ENCODE peak calls at places on chromosomes 5 and 9, in nine cellular contexts. X is IMR-90, D is gastrocnemius medialis, W is choroid plexus epithelial cell, E is heart right ventricle, N is left lung, T is pancreas, R is endothelial cell of umbilical vein, M is foreskin fibroblast. V is an unnamed sample.

GRCh38 chr9:134625361-134626140 is 16.1 kb upstream of the COL5A1 start:
- DNase-seq in X (peak; percentile 50), D (no peak), W (peak; percentile 94), E (no peak), N (peak; percentile 22), T (no peak), R (peak; percentile 46), M (no peak), V (peak; percentile 51)

GRCh38 chr5:34655354-34655991 is 655 bp upstream of the RAI14 start:
- DNase-seq in X (peak; percentile 90), D (peak; percentile 9), W (peak; percentile 93), E (peak; percentile 38), N (no peak), T (peak; percentile 62), R (peak; percentile 85), M (peak; percentile 82), V (peak; percentile 79)

GRCh38 chr9:31323726-31324444 is 1060.6 kb upstream of the ACO1 start:
- DNase-seq in X (no peak), D (no peak), W (peak; percentile 49), E (no peak), N (no peak), T (no peak), R (no peak), M (no peak), V (no peak)

GRCh38 chr5:66010476-66010875 is 84.1 kb downstream of the ERBIN start:
- DNase-seq in X (peak; percentile 39), D (no peak), W (peak; percentile 26), E (no peak), N (no peak), T (no peak), R (no peak), M (peak; percentile 1), V (no peak)

GRCh38 chr9:121201045-121201737 is 478 bp downstream of the RAB14 start:
- DNase-seq in X (no peak), D (peak; percentile 6), W (no peak), E (no peak), N (peak; percentile 40), T (peak; percentile 40), R (peak; percentile 29), M (no peak), V (no peak)

GRCh38 chr9:126499005-126499910 is 114.5 kb upstream of the LMX1B start:
- DNase-seq in X (peak; percentile 17), D (no peak), W (peak; percentile 48), E (peak; percentile 29), N (no peak), T (no peak), R (peak; percentile 48), M (peak; percentile 28), V (peak; percentile 43)

GRCh38 chr9:90909225-90909624 is 107.6 kb downstream of the SYK start:
- DNase-seq in X (no peak), D (no peak), W (no peak), E (no peak), N (no peak), T (no peak), R (no peak), M (no peak), V (no peak)

GRCh38 chr5:154712518-154713437 is 42.4 kb upstream of the LARP1 start:
- DNase-seq in X (no peak), D (no peak), W (no peak), E (no peak), N (peak; percentile 80), T (peak; percentile 91), R (no peak), M (no peak), V (no peak)

GRCh38 chr9:22682536-22683392 is 236.1 kb downstream of the DMRTA1 start:
- DNase-seq in X (peak; percentile 89), D (peak; percentile 46), W (peak; percentile 6), E (no peak), N (no peak), T (no peak), R (no peak), M (no peak), V (peak; percentile 78)

GRCh38 chr5:10489810-10490426 is 48.2 kb downstream of the ROPN1L start:
- DNase-seq in X (peak; percentile 31), D (no peak), W (peak; percentile 35), E (no peak), N (no peak), T (no peak), R (peak; percentile 46), M (no peak), V (peak; percentile 49)

GRCh38 chr5:115460476-115460875 is 84.1 kb downstream of the FEM1C start:
- DNase-seq in X (peak; percentile 92), D (peak; percentile 62), W (peak; percentile 63), E (peak; percentile 81), N (peak; percentile 87), T (no peak), R (peak; percentile 91), M (peak; percentile 98), V (peak; percentile 86)

GRCh38 chr5:176658007-176658599 is 10.8 kb downstream of the TSPAN17 start:
- DNase-seq in X (peak; percentile 62), D (no peak), W (peak; percentile 80), E (peak; percentile 51), N (peak; percentile 64), T (no peak), R (peak; percentile 40), M (peak; percentile 62), V (peak; percentile 74)

GRCh38 chr9:16112116-16112515 is 559.3 kb downstream of the CCDC171 start:
- DNase-seq in X (no peak), D (no peak), W (no peak), E (no peak), N (no peak), T (no peak), R (no peak), M (no peak), V (no peak)

GRCh38 chr5:87020099-87020934 is 247.4 kb upstream of the RASA1 start:
- DNase-seq in X (peak; percentile 16), D (peak; percentile 7), W (peak; percentile 43), E (peak; percentile 53), N (peak; percentile 57), T (peak; percentile 29), R (no peak), M (peak; percentile 3), V (peak; percentile 12)

GRCh38 chr9:132806723-132807421 is 71.2 kb downstream of the AK8 start:
- DNase-seq in X (no peak), D (no peak), W (peak; percentile 8), E (no peak), N (no peak), T (no peak), R (no peak), M (no peak), V (no peak)

GRCh38 chr9:92658611-92659010 is 11.3 kb downstream of the IPPK start:
- DNase-seq in X (no peak), D (no peak), W (no peak), E (no peak), N (no peak), T (no peak), R (no peak), M (no peak), V (no peak)

GRCh38 chr5:14299666-14300065 is 156.5 kb downstream of the TRIO start:
- DNase-seq in X (no peak), D (no peak), W (peak; percentile 26), E (no peak), N (no peak), T (no peak), R (no peak), M (no peak), V (no peak)

GRCh38 chr5:55564716-55565115 is 30.0 kb upstream of the PLPP1 start:
- DNase-seq in X (no peak), D (no peak), W (peak; percentile 12), E (no peak), N (no peak), T (no peak), R (no peak), M (no peak), V (no peak)

GRCh38 chr9:91181541-91181940 is 180.2 kb downstream of the AUH start:
- DNase-seq in X (no peak), D (no peak), W (no peak), E (no peak), N (no peak), T (no peak), R (no peak), M (no peak), V (no peak)

GRCh38 chr5:88886756-88887741 is 4.1 kb upstream of the MEF2C start:
- DNase-seq in X (no peak), D (no peak), W (no peak), E (no peak), N (no peak), T (no peak), R (no peak), M (no peak), V (peak; percentile 16)
- H3K4me3 ChIP-seq in X (no peak overlapping the region), D (peak overlapping the region; percentile 81), W (no peak overlapping the region), E (peak overlapping the region; percentile 17), N (no peak overlapping the region), T (no peak overlapping the region), R (no peak overlapping the region), M (no peak overlapping the region), V (no peak overlapping the region)

DNA sequence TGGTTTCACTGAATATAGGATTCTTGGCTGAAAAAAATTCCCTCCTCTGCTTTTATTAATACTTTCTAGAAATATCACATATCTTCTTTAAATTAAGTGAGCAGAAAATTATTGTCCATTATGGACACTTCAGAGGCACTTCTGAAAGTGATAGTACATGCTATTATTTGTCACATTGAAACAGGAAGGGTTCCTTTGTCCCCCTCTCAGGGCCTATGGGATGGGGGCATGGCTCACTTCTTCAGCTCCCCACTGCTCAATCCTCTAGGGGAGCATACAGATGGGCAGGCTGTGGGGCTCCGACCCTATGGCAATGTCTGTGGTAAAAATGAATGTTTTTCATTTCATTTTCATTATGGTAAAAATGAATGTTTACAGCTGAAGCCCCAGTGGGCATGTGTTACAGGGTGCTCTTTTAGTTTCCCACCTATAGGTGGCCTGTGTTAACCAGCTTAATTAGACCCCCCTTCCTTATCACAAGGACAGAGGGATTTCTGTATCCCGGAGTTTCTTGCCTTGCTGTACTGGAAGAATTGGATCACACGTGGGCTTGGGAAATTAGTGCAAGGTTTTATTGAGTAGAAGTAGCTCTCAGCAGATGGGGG is 1225.2 kb downstream of the PTPRD start:
- DNase-seq in X (no peak), D (no peak), W (no peak), E (no peak), N (no peak), T (no peak), R (no peak), M (no peak), V (no peak)
- TF ChIP-seq CTCF in X (no peak), D (no peak), W (no peak), E (no peak), N (no peak), T (no peak), R (no peak), M (no peak), V (no peak)

DNA sequence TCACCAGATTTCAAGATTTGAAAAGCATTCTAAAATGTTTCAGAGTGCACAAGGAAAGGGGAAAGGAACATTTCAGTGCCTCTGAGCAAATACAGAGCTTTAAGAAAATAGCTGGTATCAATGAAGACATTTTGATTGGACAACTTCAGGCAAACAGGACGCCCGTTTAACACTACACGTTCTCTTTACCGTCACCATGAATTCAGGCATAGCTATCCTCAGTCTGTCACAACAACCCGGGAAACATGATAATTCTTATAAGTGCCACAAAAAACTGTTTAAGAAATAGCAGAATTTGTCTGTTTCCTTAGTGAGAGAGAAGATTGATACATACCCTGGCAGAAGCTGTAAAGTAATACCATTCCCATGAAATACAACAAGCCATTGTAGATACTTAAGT is 392.4 kb upstream of the PDE4D start:
- DNase-seq in X (no peak), D (no peak), W (no peak), E (no peak), N (no peak), T (no peak), R (no peak), M (no peak), V (no peak)
- H3K4me3 ChIP-seq in X (no peak overlapping the region), D (no peak overlapping the region), W (no peak overlapping the region), E (no peak overlapping the region), N (no peak overlapping the region), T (no peak overlapping the region), R (no peak overlapping the region), M (no peak overlapping the region), V (no peak overlapping the region)

GRCh38 chr5:69048233-69048632 is 45.6 kb upstream of the SLC30A5 start:
- DNase-seq in X (no peak), D (no peak), W (no peak), E (no peak), N (no peak), T (no peak), R (peak; percentile 10), M (no peak), V (peak; percentile 5)
- TF ChIP-seq CTCF in X (peak; percentile 32), D (no peak), W (peak; percentile 45), E (no peak), N (peak; percentile 27), T (no peak), R (no peak), M (peak; percentile 27), V (peak; percentile 34)